ENCODE peak calls at places on chromosome 20, in four cellular contexts. One of them, this sample, is unnamed.

GRCh38 chr20:53337419-53338101 is 256.1 kb downstream of the ZNF217 start:
- DNase-seq in K562: no peak
- DNase-seq in H1: no peak
- DNase-seq in WTC11: no peak
- DNase-seq in this sample: no peak

GRCh38 chr20:37233471-37234253 is 28.0 kb downstream of the GHRH start:
- DNase-seq in K562: no peak
- DNase-seq in H1: no peak
- DNase-seq in WTC11: no peak
- DNase-seq in this sample: no peak

GRCh38 chr20:20010639-20011500 is 6.3 kb upstream of the NAA20 start:
- DNase-seq in WTC11: no peak
- DNase-seq in H1: no peak
- DNase-seq in K562: no peak
- DNase-seq in this sample: no peak

GRCh38 chr20:50248104-50248631 is 57.5 kb downstream of the CEBPB start:
- DNase-seq in K562: peak
- DNase-seq in WTC11: no peak
- DNase-seq in H1: no peak
- DNase-seq in this sample: no peak

GRCh38 chr20:41339957-41340326 is 679 bp upstream of the LPIN3 start:
- DNase-seq in H1: peak
- DNase-seq in WTC11: peak
- DNase-seq in K562: peak
- DNase-seq in this sample: peak

GRCh38 chr20:1718604-1719384 is 61.2 kb upstream of the SIRPG start:
- DNase-seq in H1: no peak
- DNase-seq in WTC11: no peak
- DNase-seq in K562: no peak
- DNase-seq in this sample: no peak

GRCh38 chr20:4167261-4168004 is 152.1 kb upstream of the RNF24 start:
- DNase-seq in WTC11: peak
- DNase-seq in K562: no peak
- DNase-seq in H1: peak
- DNase-seq in this sample: peak

GRCh38 chr20:3758566-3758965 is 9.0 kb downstream of the ADISSP start:
- DNase-seq in H1: no peak
- DNase-seq in WTC11: no peak
- DNase-seq in K562: no peak
- DNase-seq in this sample: no peak

GRCh38 chr20:2421247-2421646 is 40.5 kb downstream of the TGM6 start:
- DNase-seq in K562: no peak
- DNase-seq in H1: no peak
- DNase-seq in WTC11: no peak
- DNase-seq in this sample: no peak

GRCh38 chr20:44111712-44112335 is 75.2 kb downstream of the JPH2 start:
- DNase-seq in H1: no peak
- DNase-seq in K562: no peak
- DNase-seq in WTC11: no peak
- DNase-seq in this sample: no peak

GRCh38 chr20:36307412-36308317 is 1.5 kb downstream of the DLGAP4 start:
- DNase-seq in WTC11: peak
- DNase-seq in K562: no peak
- DNase-seq in H1: peak
- DNase-seq in this sample: peak

GRCh38 chr20:7841291-7841966 is 98.8 kb downstream of the HAO1 start:
- DNase-seq in WTC11: no peak
- DNase-seq in H1: no peak
- DNase-seq in K562: no peak
- DNase-seq in this sample: no peak

GRCh38 chr20:815914-816606 is 17.5 kb upstream of the FAM110A start:
- DNase-seq in H1: peak
- DNase-seq in K562: peak
- DNase-seq in WTC11: peak
- DNase-seq in this sample: peak

GRCh38 chr20:52035498-52035897 is 156.1 kb downstream of the ZFP64 start:
- DNase-seq in WTC11: no peak
- DNase-seq in H1: no peak
- DNase-seq in K562: no peak
- DNase-seq in this sample: no peak

GRCh38 chr20:8132632-8133587 is 844 bp downstream of the PLCB1 start:
- DNase-seq in WTC11: peak
- DNase-seq in K562: no peak
- DNase-seq in H1: no peak
- DNase-seq in this sample: no peak

GRCh38 chr20:7851031-7851490 is 89.2 kb downstream of the HAO1 start:
- DNase-seq in K562: no peak
- DNase-seq in WTC11: no peak
- DNase-seq in H1: no peak
- DNase-seq in this sample: no peak

GRCh38 chr20:10619427-10619826 is 54.4 kb downstream of the JAG1 start:
- DNase-seq in H1: no peak
- DNase-seq in WTC11: no peak
- DNase-seq in K562: no peak
- DNase-seq in this sample: no peak

GRCh38 chr20:51531141-51531710 is 11.3 kb downstream of the NFATC2 start:
- DNase-seq in K562: no peak
- DNase-seq in H1: no peak
- DNase-seq in WTC11: no peak
- DNase-seq in this sample: no peak

GRCh38 chr20:41249371-41249770 is 68.2 kb downstream of the ZHX3 start:
- DNase-seq in K562: no peak
- DNase-seq in H1: no peak
- DNase-seq in WTC11: no peak
- DNase-seq in this sample: no peak

GRCh38 chr20:36728986-36729385 is 16.9 kb downstream of the NDRG3 start:
- DNase-seq in WTC11: no peak
- DNase-seq in H1: no peak
- DNase-seq in K562: no peak
- DNase-seq in this sample: no peak

GRCh38 chr20:4740774-4741431 is 19.2 kb downstream of the PRND start:
- DNase-seq in H1: peak
- DNase-seq in K562: peak
- DNase-seq in WTC11: peak
- DNase-seq in this sample: peak

GRCh38 chr20:54208492-54209044 is 681 bp downstream of the PFDN4 start:
- DNase-seq in WTC11: no peak
- DNase-seq in K562: peak
- DNase-seq in H1: no peak
- DNase-seq in this sample: peak

GRCh38 chr20:36391955-36392354 is 85.8 kb downstream of the DLGAP4 start:
- DNase-seq in H1: no peak
- DNase-seq in WTC11: no peak
- DNase-seq in K562: no peak
- DNase-seq in this sample: no peak

GRCh38 chr20:41391587-41392001 is 25.0 kb upstream of the EMILIN3 start:
- DNase-seq in H1: no peak
- DNase-seq in K562: no peak
- DNase-seq in WTC11: no peak
- DNase-seq in this sample: no peak

GRCh38 chr20:56801991-56802740 is 173.1 kb downstream of the TFAP2C start:
- DNase-seq in WTC11: no peak
- DNase-seq in H1: no peak
- DNase-seq in K562: no peak
- DNase-seq in this sample: no peak

GRCh38 chr20:37276494-37277252 is 12.8 kb upstream of the MANBAL start:
- DNase-seq in K562: no peak
- DNase-seq in H1: no peak
- DNase-seq in WTC11: no peak
- DNase-seq in this sample: peak

GRCh38 chr20:38184098-38184497 is 19.0 kb upstream of the TGM2 start:
- DNase-seq in H1: no peak
- DNase-seq in WTC11: no peak
- DNase-seq in K562: no peak
- DNase-seq in this sample: no peak

GRCh38 chr20:49216991-49217578 is 2.1 kb upstream of the DDX27 start:
- DNase-seq in H1: peak
- DNase-seq in WTC11: peak
- DNase-seq in K562: peak
- DNase-seq in this sample: peak
- TF ChIP-seq TEAD4 in H1: peak
- TF ChIP-seq TEAD4 in WTC11: no peak
- TF ChIP-seq TEAD4 in K562: peak
- TF ChIP-seq TEAD4 in this sample: no peak

GRCh38 chr20:58274384-58274783 is 35.1 kb upstream of the RAB22A start:
- DNase-seq in K562: no peak
- DNase-seq in WTC11: no peak
- DNase-seq in H1: no peak
- DNase-seq in this sample: no peak

GRCh38 chr20:58268421-58268821 is 40.0 kb upstream of the ANKRD60 start:
- DNase-seq in K562: no peak
- DNase-seq in H1: no peak
- DNase-seq in WTC11: no peak
- DNase-seq in this sample: no peak

GRCh38 chr20:58268936-58269619 is 40.4 kb upstream of the RAB22A start:
- DNase-seq in K562: no peak
- DNase-seq in WTC11: no peak
- DNase-seq in H1: no peak
- DNase-seq in this sample: no peak

GRCh38 chr20:58267389-58268215 is 39.1 kb upstream of the ANKRD60 start:
- DNase-seq in K562: no peak
- DNase-seq in WTC11: no peak
- DNase-seq in H1: no peak
- DNase-seq in this sample: no peak

DNA sequence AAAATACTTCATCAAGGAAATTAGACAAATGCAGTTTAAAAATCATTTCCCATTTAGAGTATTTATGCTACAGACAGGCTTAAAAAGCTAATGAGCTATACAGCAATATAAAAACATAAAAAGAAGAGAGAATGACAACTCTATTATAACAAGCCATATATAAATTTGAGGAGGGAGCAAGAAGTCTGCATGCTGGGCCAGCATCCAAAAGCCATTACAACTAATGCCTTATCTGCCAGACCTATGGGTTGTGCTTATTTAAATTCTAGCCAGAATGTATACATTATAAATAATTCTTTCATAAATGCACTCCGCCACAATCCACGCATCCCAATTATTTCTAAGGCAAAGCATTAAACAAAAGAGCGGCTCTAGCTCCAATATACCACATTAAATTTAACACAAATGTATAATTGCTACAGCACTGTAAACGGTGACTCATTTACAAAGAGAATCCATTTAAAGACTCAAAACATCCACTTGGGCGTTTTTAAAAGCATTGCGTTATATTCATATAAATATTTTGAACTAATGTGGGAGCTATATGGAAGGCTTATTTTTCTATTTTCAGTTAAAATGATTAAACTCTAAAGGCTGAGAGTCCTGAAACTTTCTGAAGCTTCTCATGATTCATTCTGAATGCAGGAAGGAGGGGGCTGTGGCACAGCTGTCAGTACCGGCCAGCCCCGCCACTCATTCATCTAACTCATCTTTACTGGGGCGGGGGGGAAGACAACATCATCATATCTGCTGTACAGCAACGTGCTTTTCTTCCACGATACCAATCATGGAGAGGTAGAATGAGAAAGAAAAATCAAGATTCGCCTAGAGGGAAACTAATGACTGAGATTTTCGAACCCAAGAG is 37.7 kb upstream of the RAB22A start:
- DNase-seq in H1: no peak
- DNase-seq in K562: no peak
- DNase-seq in WTC11: no peak
- DNase-seq in this sample: peak
- TF ChIP-seq TEAD4 in H1: no peak
- TF ChIP-seq TEAD4 in K562: no peak
- TF ChIP-seq TEAD4 in WTC11: no peak
- TF ChIP-seq TEAD4 in this sample: no peak

DNA sequence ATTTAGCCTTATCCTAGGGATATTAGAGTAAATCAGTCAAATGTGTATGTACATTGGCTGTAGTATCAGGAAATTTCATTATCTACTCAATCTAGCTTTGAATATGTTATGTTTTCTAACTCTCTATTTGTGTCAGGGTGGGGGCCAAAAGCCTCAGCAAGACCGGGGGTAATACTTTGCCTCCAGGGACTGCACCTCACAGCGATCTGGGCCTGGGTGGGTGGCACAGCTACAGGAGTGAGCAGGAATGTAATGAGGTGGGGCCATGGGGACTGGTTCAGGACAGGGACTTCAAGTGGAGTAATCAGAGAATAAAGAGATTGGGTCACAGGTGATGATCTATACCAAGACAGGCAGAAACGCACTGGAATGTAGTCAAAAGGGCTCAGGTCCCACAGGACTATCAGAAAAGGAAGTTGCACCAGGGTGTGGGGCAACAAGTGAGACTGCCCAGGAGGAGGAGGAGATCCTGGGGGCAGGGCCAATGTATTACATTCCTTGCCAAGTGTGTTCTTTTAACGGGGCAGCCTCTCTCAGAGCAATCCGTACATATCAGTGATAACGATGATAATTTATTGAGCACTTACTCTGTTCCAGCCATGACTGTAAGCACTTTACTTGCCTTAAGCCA is 54.0 kb downstream of the PIGU start:
- DNase-seq in K562: no peak
- DNase-seq in WTC11: no peak
- DNase-seq in H1: no peak
- DNase-seq in this sample: no peak
- TF ChIP-seq TEAD4 in K562: no peak
- TF ChIP-seq TEAD4 in WTC11: no peak
- TF ChIP-seq TEAD4 in H1: no peak
- TF ChIP-seq TEAD4 in this sample: no peak

DNA sequence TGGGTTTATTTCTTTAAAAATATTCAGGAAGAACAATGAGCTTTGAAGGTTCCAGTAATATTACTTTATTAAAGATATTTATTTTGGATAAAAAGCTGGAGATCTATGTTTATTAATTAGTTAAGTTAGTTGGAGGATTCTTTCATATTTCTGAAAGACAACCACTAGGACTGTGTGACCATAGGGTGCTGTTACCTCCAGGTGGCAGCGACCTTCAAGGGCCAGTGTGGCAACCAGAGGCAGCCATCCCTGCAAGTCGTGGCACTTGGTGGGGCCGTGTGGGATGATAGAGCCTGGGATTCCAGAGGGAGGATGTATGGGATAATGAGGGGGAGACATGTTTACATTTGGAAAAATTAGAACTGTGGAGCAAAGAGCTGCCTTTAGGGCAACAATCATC is 95.5 kb upstream of the SCP2D1 start:
- DNase-seq in WTC11: no peak
- DNase-seq in K562: no peak
- DNase-seq in H1: no peak
- DNase-seq in this sample: no peak
- TF ChIP-seq TEAD4 in WTC11: no peak
- TF ChIP-seq TEAD4 in K562: no peak
- TF ChIP-seq TEAD4 in H1: no peak
- TF ChIP-seq TEAD4 in this sample: no peak